ENCODE peak calls at places on chromosomes 13 and 19, in six cellular contexts. K is AG08395; B is activated naive CD4-positive, alpha-beta T cell treated with anti-CD3 and anti-CD28 coated beads, Interleukin-2, amount 10 ng/mL, durations not matched to agents 7 days and 5 days; Z is DMS79 treated with DMSO at 0.1 percent for 48 hours; E is GM12878; I is activated effector memory CD4-positive, alpha-beta T cell treated with Interleukin-2 at 50 U/mL for 16 hours. T is an unnamed sample.

GRCh38 chr19:11142528-11143171 is 12.9 kb downstream of the SPC24 start:
- DNase-seq in K (peak), B (no peak), Z (peak), E (no peak), I (no peak), T (peak)

GRCh38 chr13:72754111-72754510 is 26.4 kb downstream of the BORA start:
- DNase-seq in K (no peak), B (no peak), Z (no peak), E (no peak), I (no peak), T (no peak)

GRCh38 chr13:40026741-40027140 is 371.3 kb downstream of the COG6 start:
- DNase-seq in K (no peak), B (peak), Z (no peak), E (peak), I (no peak), T (no peak)

GRCh38 chr19:2424686-2425621 is 2.4 kb downstream of the TIMM13 start:
- DNase-seq in K (peak), B (no peak), Z (no peak), E (no peak), I (no peak), T (no peak)

GRCh38 chr19:38949580-38950367 is 19.0 kb downstream of the MRPS12 start:
- DNase-seq in K (peak), B (peak), Z (peak), E (no peak), I (peak), T (no peak)

GRCh38 chr13:114057131-114058050 is 75.0 kb downstream of the RASA3 start:
- DNase-seq in K (no peak), B (no peak), Z (peak), E (no peak), I (no peak), T (no peak)

GRCh38 chr13:85093808-85094207 is 705.4 kb downstream of the SLITRK6 start:
- DNase-seq in K (no peak), B (no peak), Z (no peak), E (no peak), I (no peak), T (no peak)

GRCh38 chr19:1001538-1002166 is 1.4 kb downstream of the GRIN3B start:
- DNase-seq in K (peak), B (peak), Z (peak), E (no peak), I (peak), T (no peak)

GRCh38 chr13:75787249-75787940 is 151.3 kb downstream of the LMO7 start:
- DNase-seq in K (peak), B (no peak), Z (no peak), E (no peak), I (no peak), T (no peak)

GRCh38 chr19:56132316-56132822 is 8.7 kb upstream of the ZNF444 start:
- DNase-seq in K (no peak), B (no peak), Z (peak), E (no peak), I (no peak), T (no peak)

GRCh38 chr19:44753932-44754742 is 5.6 kb downstream of the BCL3 start:
- DNase-seq in K (peak), B (peak), Z (peak), E (no peak), I (peak), T (peak)